ENCODE peak calls at places on chromosomes 5 and 9, in nine cellular contexts. A is HTR-8/SVneo; J is activated CD4-positive, alpha-beta T cell treated with anti-CD3 and anti-CD28 coated beads, Interleukin-2, amount 10 ng/mL, durations not matched to agents 7 days and 5 days; X is H54; I is NCI-H226; V is memory B cell; C is choroid plexus epithelial cell; P is neuronal stem cell; F is posterior vena cava. S is an unnamed sample.

GRCh38 chr9:95007470-95007869 is 281.0 kb downstream of the AOPEP start:
- DNase-seq in X (no peak), V (no peak), F (no peak), A (no peak), P (no peak), I (peak; percentile 51), J (no peak), C (peak; percentile 42), S (no peak)

GRCh38 chr9:133476941-133477340 is 2.0 kb downstream of the SLC2A6 start:
- DNase-seq in P (no peak), V (no peak), J (no peak), A (no peak), I (no peak), X (no peak), C (no peak), F (no peak), S (no peak)

GRCh38 chr5:10563132-10563939 is 534 bp upstream of the ANKRD33B start:
- DNase-seq in X (peak; percentile 60), J (peak; percentile 50), F (peak; percentile 86), V (peak; percentile 65), I (peak; percentile 64), A (no peak), P (peak; percentile 42), C (peak; percentile 47), S (peak; percentile 59)

GRCh38 chr9:35828716-35829083 is at the start of gene FAM221B:
- DNase-seq in J (peak; percentile 50), C (no peak), A (no peak), F (no peak), I (no peak), P (peak; percentile 77), V (no peak), X (no peak), S (no peak)

GRCh38 chr5:150070277-150070638 is 16.1 kb downstream of the CSF1R start:
- DNase-seq in P (no peak), I (no peak), C (no peak), J (no peak), V (no peak), X (no peak), F (peak; percentile 65), A (no peak), S (no peak)

GRCh38 chr9:16864741-16865434 is 5.6 kb downstream of the BNC2 start:
- DNase-seq in V (no peak), P (no peak), F (no peak), X (no peak), C (peak; percentile 44), A (no peak), I (peak; percentile 24), J (no peak), S (no peak)

GRCh38 chr9:138025908-138026307 is 148.3 kb downstream of the CACNA1B start:
- DNase-seq in J (no peak), I (no peak), A (no peak), C (no peak), F (no peak), V (no peak), X (no peak), P (no peak), S (no peak)

GRCh38 chr9:69805962-69806633 is 14.5 kb upstream of the CFAP95 start:
- DNase-seq in A (no peak), J (no peak), C (no peak), V (no peak), I (no peak), X (no peak), P (no peak), F (no peak), S (no peak)

GRCh38 chr9:118961857-118962256 is 407.4 kb downstream of the BRINP1 start:
- DNase-seq in P (peak; percentile 61), X (peak; percentile 73), A (peak; percentile 1), C (peak; percentile 41), I (peak; percentile 96), F (no peak), J (no peak), V (no peak), S (no peak)

GRCh38 chr5:123369371-123369968 is 53.7 kb downstream of the CEP120 start:
- DNase-seq in I (no peak), P (no peak), F (no peak), C (no peak), J (no peak), V (no peak), A (no peak), X (no peak), S (no peak)

GRCh38 chr5:98563885-98564653 is 209.4 kb upstream of the RGMB start:
- DNase-seq in X (no peak), P (no peak), C (no peak), J (no peak), F (no peak), I (no peak), V (no peak), A (no peak), S (no peak)

GRCh38 chr5:128791312-128791711 is 174.0 kb upstream of the SLC27A6 start:
- DNase-seq in J (no peak), I (no peak), A (no peak), P (no peak), C (no peak), F (no peak), V (no peak), X (no peak), S (no peak)

GRCh38 chr5:149320791-149321330 is 24.4 kb upstream of the GRPEL2 start:
- DNase-seq in I (peak; percentile 90), F (peak; percentile 91), P (peak; percentile 18), V (no peak), J (no peak), C (peak; percentile 97), X (peak; percentile 75), A (peak; percentile 92), S (peak; percentile 86)

GRCh38 chr5:68424799-68425537 is 209.4 kb downstream of the PIK3R1 start:
- DNase-seq in V (no peak), X (no peak), J (peak; percentile 51), P (no peak), C (peak; percentile 61), I (peak; percentile 42), A (peak; percentile 23), F (no peak), S (no peak)

GRCh38 chr5:9546973-9547947 is 1.4 kb upstream of the SEMA5A start:
- DNase-seq in A (peak; percentile 47), X (no peak), I (peak; percentile 75), P (no peak), C (peak; percentile 74), V (no peak), F (no peak), J (no peak), S (peak; percentile 80)

GRCh38 chr5:169302046-169302445 is 1.1 kb upstream of the SLIT3 start:
- DNase-seq in J (no peak), P (no peak), I (no peak), F (no peak), A (no peak), V (no peak), X (no peak), C (no peak), S (no peak)

GRCh38 chr5:180599590-180599914 is 8.3 kb upstream of the SCGB3A1 start:
- DNase-seq in A (no peak), I (no peak), X (peak; percentile 4), V (no peak), P (no peak), F (peak; percentile 67), C (no peak), J (no peak), S (no peak)

GRCh38 chr5:145180341-145180740 is 654.8 kb downstream of the PRELID2 start:
- DNase-seq in I (no peak), X (no peak), J (no peak), F (no peak), C (no peak), V (no peak), A (no peak), P (no peak), S (no peak)

GRCh38 chr9:133074111-133074651 is 12.4 kb downstream of the CEL start:
- DNase-seq in J (no peak), P (no peak), F (no peak), X (no peak), I (no peak), V (no peak), A (no peak), C (peak; percentile 40), S (no peak)

GRCh38 chr5:115840825-115841224 is 540 bp downstream of the ATG12 start:
- DNase-seq in C (no peak), I (no peak), A (no peak), X (no peak), J (no peak), V (no peak), F (no peak), P (no peak), S (no peak)

GRCh38 chr9:133558191-133559126 is 24.0 kb downstream of the ADAMTSL2 start:
- DNase-seq in J (no peak), P (no peak), F (no peak), C (peak; percentile 75), I (peak; percentile 71), A (peak; percentile 57), V (no peak), X (peak; percentile 97), S (no peak)

GRCh38 chr9:32431940-32432555 is 47.6 kb downstream of the ACO1 start:
- DNase-seq in V (no peak), I (no peak), J (peak; percentile 25), F (no peak), C (peak; percentile 69), P (peak; percentile 12), X (no peak), A (no peak), S (no peak)

S was measured in aorta.